ENCODE peak calls at places on chromosomes 11 and 22, in ten cellular contexts. O is DND-41, C is neural progenitor cell, A is fibroblast of lung, X is PC-9, L is GM12878, R is mammary epithelial cell, U is GM23248, F is HCT116, B is PC-3. E is an unnamed sample.

GRCh38 chr11:13316528-13316961 is 39.0 kb downstream of the BMAL1 start:
- DNase-seq in A (peak), X (no peak), R (peak), L (no peak), C (no peak), B (peak), F (no peak), O (no peak), U (peak), E (no peak)

GRCh38 chr11:120647681-120648080 is 136.1 kb downstream of the GRIK4 start:
- DNase-seq in U (no peak), A (no peak), O (no peak), R (no peak), X (no peak), F (no peak), L (no peak), C (no peak), B (no peak), E (no peak)

GRCh38 chr22:39264344-39265116 is 19.7 kb upstream of the PDGFB start:
- DNase-seq in F (no peak), L (no peak), A (no peak), R (no peak), B (no peak), X (no peak), C (no peak), O (no peak), U (no peak), E (no peak)

GRCh38 chr11:80103149-80103859 is 662.5 kb upstream of the TENM4 start:
- DNase-seq in O (no peak), F (no peak), R (peak), C (no peak), X (peak), L (no peak), A (peak), B (peak), U (peak), E (no peak)

GRCh38 chr11:126149759-126150236 is 61.7 kb downstream of the RPUSD4 start:
- DNase-seq in B (no peak), R (no peak), C (no peak), L (no peak), F (no peak), A (no peak), X (no peak), U (no peak), O (peak), E (no peak)

GRCh38 chr11:9821008-9821752 is 157.3 kb downstream of the SWAP70 start:
- DNase-seq in U (peak), L (no peak), X (no peak), O (no peak), A (peak), F (no peak), C (no peak), R (no peak), B (peak), E (no peak)

GRCh38 chr11:108538022-108538424 is 39.8 kb upstream of the POGLUT3 start:
- DNase-seq in U (no peak), F (no peak), L (no peak), R (no peak), X (peak), O (no peak), B (no peak), A (peak), C (no peak), E (no peak)

GRCh38 chr22:25085930-25086901 is 113.4 kb upstream of the CRYBB3 start:
- DNase-seq in C (no peak), U (no peak), B (no peak), L (peak), A (peak), O (no peak), X (no peak), R (peak), F (no peak), E (no peak)

GRCh38 chr11:13423372-13423771 is 39.6 kb downstream of the BTBD10 start:
- DNase-seq in O (no peak), U (no peak), B (peak), C (no peak), L (no peak), A (no peak), F (no peak), R (no peak), X (no peak), E (no peak)

GRCh38 chr22:47163876-47164513 is 401.5 kb downstream of the TBC1D22A start:
- DNase-seq in U (no peak), R (no peak), F (no peak), B (no peak), C (no peak), O (no peak), X (no peak), L (no peak), A (no peak), E (no peak)

GRCh38 chr11:82631722-82632630 is 101.7 kb downstream of the FAM181B start:
- DNase-seq in X (no peak), C (no peak), U (peak), A (peak), O (no peak), R (peak), L (peak), F (no peak), B (peak), E (no peak)

GRCh38 chr11:94650756-94651155 is 83.6 kb downstream of the PIWIL4 start:
- DNase-seq in A (no peak), B (no peak), R (no peak), L (no peak), O (no peak), C (no peak), U (peak), X (no peak), F (no peak), E (no peak)

GRCh38 chr22:19760652-19761002 is at the start of gene TBX1:
- DNase-seq in U (peak), X (no peak), O (no peak), B (peak), C (no peak), L (no peak), A (no peak), F (no peak), R (no peak), E (no peak)

GRCh38 chr11:103234974-103235373 is 125.7 kb downstream of the DYNC2H1 start:
- DNase-seq in R (no peak), B (no peak), F (no peak), C (no peak), L (no peak), A (peak), O (no peak), X (no peak), U (peak), E (no peak)

GRCh38 chr11:5696210-5696609 is 6.6 kb downstream of the TRIM22 start:
- DNase-seq in B (no peak), C (no peak), F (no peak), U (no peak), O (no peak), X (no peak), A (no peak), R (no peak), L (no peak), E (no peak)

GRCh38 chr22:36816635-36817428 is at the start of gene PVALB:
- DNase-seq in X (peak), F (no peak), O (no peak), U (peak), L (no peak), B (peak), R (peak), C (peak), A (peak), E (peak)

GRCh38 chr11:22832315-22833041 is 2.9 kb upstream of the SVIP start:
- DNase-seq in X (no peak), O (no peak), F (peak), A (no peak), C (no peak), B (peak), U (peak), R (peak), L (no peak), E (no peak)

GRCh38 chr22:22770280-22770871 is 117.2 kb upstream of the IGLL5 start:
- DNase-seq in R (peak), U (peak), L (no peak), O (peak), B (peak), A (peak), X (peak), C (peak), F (no peak), E (peak)

GRCh38 chr22:41746563-41747400 is 47.5 kb downstream of the MEI1 start:
- DNase-seq in B (peak), F (peak), O (peak), A (peak), X (peak), U (peak), R (peak), L (peak), C (peak), E (peak)

GRCh38 chr11:134406264-134407185 is 5.5 kb downstream of the B3GAT1 start:
- DNase-seq in O (no peak), F (no peak), R (no peak), L (no peak), A (no peak), B (no peak), X (no peak), C (no peak), U (peak), E (no peak)

GRCh38 chr22:32926600-32926999 is 125.1 kb downstream of the TIMP3 start:
- DNase-seq in O (peak), X (no peak), F (peak), L (no peak), R (peak), B (peak), U (peak), C (peak), A (peak), E (peak)

GRCh38 chr11:36394056-36394455 is 98.0 kb downstream of the PRR5L start:
- DNase-seq in A (no peak), L (no peak), X (no peak), U (no peak), O (peak), C (no peak), R (no peak), B (no peak), F (no peak), E (no peak)

GRCh38 chr22:47125603-47126002 is 363.2 kb downstream of the TBC1D22A start:
- DNase-seq in X (no peak), U (peak), A (no peak), L (no peak), C (no peak), O (no peak), B (no peak), R (no peak), F (peak), E (peak)

GRCh38 chr11:75338516-75339218 is 12.8 kb downstream of the ARRB1 start:
- DNase-seq in U (peak), F (no peak), O (no peak), R (no peak), X (no peak), B (no peak), A (peak), L (no peak), C (no peak), E (no peak)

GRCh38 chr22:17109113-17109865 is 11.9 kb downstream of the TMEM121B start:
- DNase-seq in B (no peak), L (no peak), X (no peak), R (no peak), F (no peak), A (no peak), C (no peak), O (no peak), U (no peak), E (no peak)

GRCh38 chr22:23688571-23688970 is 2.2 kb upstream of the RGL4 start:
- DNase-seq in A (no peak), X (no peak), F (no peak), B (no peak), C (no peak), R (no peak), U (no peak), O (no peak), L (no peak), E (no peak)

GRCh38 chr22:30183271-30183670 is 63.3 kb downstream of the LIF start:
- DNase-seq in L (no peak), O (no peak), R (no peak), B (no peak), U (no peak), X (no peak), F (no peak), C (no peak), A (no peak), E (no peak)

GRCh38 chr11:113705871-113706654 is at the start of gene TMPRSS5:
- DNase-seq in F (no peak), U (no peak), X (no peak), R (no peak), B (no peak), L (no peak), O (no peak), A (no peak), C (peak), E (no peak)

DNA sequence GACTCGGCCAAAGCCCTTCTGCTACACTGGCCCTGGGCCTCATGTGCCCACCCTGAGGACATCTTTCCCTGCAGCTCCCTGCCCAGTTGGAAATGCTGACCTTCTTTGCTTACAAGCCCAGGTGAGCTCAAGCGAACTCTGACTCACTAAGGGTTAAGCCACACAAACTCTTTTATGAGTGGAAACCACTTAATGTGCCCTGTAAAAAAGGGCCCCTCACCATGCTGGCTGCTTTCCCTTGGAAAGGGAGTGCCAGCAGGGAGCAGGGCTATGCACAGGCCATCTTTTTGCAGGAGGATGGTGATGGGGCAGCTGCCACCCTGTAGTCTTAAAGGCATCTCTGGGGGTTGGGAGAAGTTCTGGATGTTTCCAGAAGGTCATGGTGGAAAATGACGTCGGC is 18.7 kb downstream of the EHF start:
- DNase-seq in R (no peak), C (no peak), B (peak), U (no peak), X (no peak), O (no peak), A (no peak), F (no peak), L (no peak), E (no peak)
- H3K27ac ChIP-seq in R (no peak), C (no peak), B (peak), U (no peak), X (peak), O (no peak), A (no peak), F (peak), L (no peak), E (no peak)

GRCh38 chr22:38081636-38081940 is 2.4 kb downstream of the SLC16A8 start:
- DNase-seq in B (no peak), A (no peak), R (no peak), U (no peak), X (no peak), F (no peak), C (no peak), O (no peak), L (no peak), E (no peak)

GRCh38 chr22:38079804-38080203 is 4.2 kb downstream of the SLC16A8 start:
- DNase-seq in X (no peak), A (no peak), B (no peak), R (no peak), L (no peak), U (no peak), O (no peak), F (no peak), C (no peak), E (no peak)

GRCh38 chr22:38080468-38080846 is 3.5 kb downstream of the SLC16A8 start:
- DNase-seq in L (no peak), U (no peak), F (no peak), B (no peak), X (no peak), R (no peak), A (no peak), C (no peak), O (no peak), E (no peak)

GRCh38 chr22:38081941-38082828 is 1.8 kb downstream of the SLC16A8 start:
- DNase-seq in L (no peak), B (no peak), F (no peak), A (no peak), C (no peak), O (no peak), U (no peak), R (no peak), X (no peak), E (peak)

DNA sequence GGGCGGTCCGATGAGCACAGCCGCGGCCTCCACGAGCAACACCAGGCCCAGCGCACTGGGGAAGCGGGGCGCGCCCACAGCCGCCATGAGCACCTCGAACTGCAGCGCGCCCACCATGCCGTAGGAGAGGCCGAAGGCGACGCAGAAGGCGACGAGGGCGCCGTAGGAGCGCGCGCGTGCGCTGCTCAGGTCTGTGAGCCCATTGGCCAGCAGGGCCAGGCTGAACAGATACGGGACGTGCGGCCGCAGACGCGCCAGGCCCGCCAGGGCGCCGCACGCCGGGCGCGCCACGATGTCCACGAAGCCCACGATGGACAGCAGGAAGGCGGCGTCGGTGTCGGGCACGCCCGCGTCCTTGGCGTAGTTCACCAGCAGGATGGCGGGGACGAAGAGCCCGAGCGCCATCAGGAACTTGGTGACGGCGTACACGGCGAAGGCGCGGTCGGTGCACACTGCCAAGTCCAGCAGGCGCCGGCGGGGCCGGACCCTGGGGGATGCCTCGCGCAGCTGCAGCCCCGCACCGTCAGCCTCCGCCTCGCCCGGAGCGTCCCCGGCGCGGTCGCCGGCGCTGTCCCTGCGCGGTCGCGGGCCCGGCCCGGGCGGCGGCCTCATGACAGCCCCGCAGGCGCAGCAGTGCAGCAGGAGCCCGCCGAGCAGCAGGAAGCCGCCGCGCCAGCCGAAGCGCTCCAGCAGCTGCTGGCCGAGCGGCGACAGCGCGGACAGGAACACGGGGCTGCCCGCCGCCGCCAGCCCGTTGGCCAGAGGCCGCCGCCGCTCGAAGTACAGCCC is 2.9 kb downstream of the SLC16A8 start:
- DNase-seq in B (peak), C (peak), A (peak), U (peak), L (no peak), F (no peak), O (no peak), X (no peak), R (no peak), E (peak)
- TF ChIP-seq EZH2 in B (no peak), C (peak), A (peak), U (no peak), L (no peak), F (no peak), O (no peak), X (no peak), R (peak), E (no peak)

GRCh38 chr11:35216962-35217667 is 78.1 kb downstream of the CD44 start:
- DNase-seq in O (peak), A (no peak), B (no peak), F (no peak), L (no peak), U (peak), R (peak), X (peak), C (no peak), E (no peak)

GRCh38 chr11:35215945-35216344 is 77.0 kb downstream of the CD44 start:
- DNase-seq in O (no peak), A (no peak), C (no peak), R (no peak), F (no peak), L (no peak), X (no peak), U (peak), B (no peak), E (no peak)

GRCh38 chr11:35211952-35212351 is 73.0 kb downstream of the CD44 start:
- DNase-seq in R (no peak), F (no peak), L (no peak), U (peak), B (no peak), X (no peak), O (no peak), A (no peak), C (no peak), E (no peak)

GRCh38 chr11:35214181-35214770 is 75.3 kb downstream of the CD44 start:
- DNase-seq in L (no peak), A (no peak), B (peak), C (no peak), O (no peak), R (no peak), U (peak), X (no peak), F (no peak), E (no peak)

DNA sequence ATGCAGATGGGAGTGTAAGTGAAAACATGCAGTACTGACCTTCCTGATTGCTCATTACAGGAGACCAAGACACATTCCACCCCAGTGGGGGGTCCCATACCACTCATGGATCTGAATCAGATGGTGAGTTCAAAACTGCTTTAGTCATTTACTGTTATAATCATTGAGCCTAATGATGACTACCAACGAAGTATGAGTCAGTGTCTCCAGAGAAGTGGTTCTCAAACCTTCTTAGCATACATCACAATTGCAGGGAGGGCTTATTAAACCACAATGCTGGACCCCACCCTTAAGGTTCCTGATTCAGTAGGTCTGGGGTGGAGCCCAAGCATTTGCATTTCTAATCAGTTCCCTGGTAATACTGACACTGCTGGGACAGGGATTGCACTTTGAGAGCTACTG is 75.8 kb downstream of the CD44 start:
- DNase-seq in U (peak), O (no peak), L (no peak), B (peak), X (peak), R (peak), F (peak), A (peak), C (peak), E (peak)
- H3K27ac ChIP-seq in U (peak), O (no peak), L (no peak), B (peak), X (peak), R (peak), F (peak), A (peak), C (no peak), E (peak)

DNA sequence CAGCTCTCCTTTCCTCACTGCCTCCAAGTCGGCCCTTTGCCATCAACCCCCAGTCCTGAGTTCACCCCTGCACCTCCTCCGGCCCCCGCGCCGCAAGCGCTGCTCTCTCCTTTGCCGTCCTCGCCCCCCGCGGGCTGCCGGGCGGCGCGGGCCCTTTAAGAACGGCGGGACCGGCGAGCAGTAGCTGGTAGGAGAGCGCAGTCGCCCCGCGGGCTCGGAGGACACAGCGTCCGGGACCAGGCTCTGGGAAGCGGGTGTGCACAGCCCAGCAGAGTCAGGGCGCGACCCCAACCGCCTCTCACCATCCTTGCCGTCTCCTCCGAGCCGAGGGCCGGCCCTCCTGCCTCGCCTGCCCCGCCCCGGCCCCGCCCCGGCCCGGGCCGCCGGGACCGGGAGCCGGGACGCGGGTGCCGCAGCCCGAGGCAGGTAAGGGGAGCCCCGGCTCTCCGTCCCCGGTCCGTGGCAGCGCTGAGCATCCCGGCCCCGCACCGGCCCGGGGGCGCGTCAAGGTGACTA is at the start of gene ABCG4:
- DNase-seq in F (no peak), L (no peak), B (peak), O (peak), X (no peak), U (peak), R (no peak), A (no peak), C (peak), E (peak)
- TF ChIP-seq EZH2 in F (no peak), L (no peak), B (no peak), O (peak), X (no peak), U (no peak), R (no peak), A (no peak), C (peak), E (peak)

GRCh38 chr22:43830931-43831560 is 18.9 kb upstream of the EFCAB6 start:
- DNase-seq in C (no peak), U (no peak), X (no peak), R (no peak), B (no peak), L (no peak), F (no peak), O (no peak), A (no peak), E (no peak)
- H3K27ac ChIP-seq in C (no peak), U (no peak), X (no peak), R (no peak), B (no peak), L (no peak), F (no peak), O (no peak), A (no peak), E (no peak)